ENCODE peak calls at places on chromosomes 5 and 9, in seven cellular contexts. O is mesendoderm, S is HepG2, B is HL-60, K is A549, J is tibial nerve, Z is prostate gland. E is an unnamed sample.

GRCh38 chr5:81779125-81779934 is 28.4 kb upstream of the SSBP2 start:
- DNase-seq in O (no peak), S (no peak), B (no peak), K (no peak), J (peak; percentile 47), Z (peak; percentile 68), E (no peak)

GRCh38 chr5:139417214-139417613 is 13.3 kb upstream of the SPATA24 start:
- DNase-seq in O (no peak), S (no peak), B (no peak), K (no peak), J (no peak), Z (no peak), E (no peak)

GRCh38 chr9:125966959-125967711 is 220.0 kb downstream of the PBX3 start:
- DNase-seq in O (no peak), S (no peak), B (no peak), K (no peak), J (no peak), Z (no peak), E (no peak)

GRCh38 chr5:111530298-111530740 is 18.0 kb upstream of the STARD4 start:
- DNase-seq in O (peak; percentile 78), S (peak; percentile 15), B (peak; percentile 61), K (peak; percentile 43), J (no peak), Z (no peak), E (no peak)

GRCh38 chr9:1869843-1870242 is 145.3 kb upstream of the SMARCA2 start:
- DNase-seq in O (peak; percentile 79), S (peak; percentile 18), B (no peak), K (peak; percentile 6), J (no peak), Z (peak; percentile 8), E (no peak)

GRCh38 chr9:92631452-92632211 is 38.3 kb downstream of the IPPK start:
- DNase-seq in O (no peak), S (no peak), B (no peak), K (no peak), J (no peak), Z (no peak), E (no peak)

GRCh38 chr9:22446589-22446949 is at the start of gene DMRTA1:
- DNase-seq in O (peak; percentile 91), S (no peak), B (no peak), K (peak; percentile 80), J (peak; percentile 40), Z (peak; percentile 87), E (peak; percentile 83)

GRCh38 chr5:83368317-83368716 is 103.2 kb upstream of the VCAN start:
- DNase-seq in O (peak; percentile 3), S (no peak), B (peak; percentile 54), K (no peak), J (no peak), Z (no peak), E (no peak)

GRCh38 chr5:66864240-66864884 is 268.2 kb downstream of the MAST4 start:
- DNase-seq in O (peak; percentile 64), S (peak; percentile 15), B (no peak), K (peak; percentile 14), J (no peak), Z (no peak), E (peak; percentile 9)

GRCh38 chr9:10875752-10876151 is 262.9 kb upstream of the PTPRD start:
- DNase-seq in O (no peak), S (no peak), B (no peak), K (no peak), J (no peak), Z (no peak), E (no peak)

GRCh38 chr5:488744-489688 is 35.2 kb downstream of the SLC9A3 start:
- DNase-seq in O (no peak), S (no peak), B (no peak), K (no peak), J (no peak), Z (no peak), E (no peak)

GRCh38 chr5:138170299-138170698 is 8.1 kb downstream of the BRD8 start:
- DNase-seq in O (no peak), S (no peak), B (no peak), K (no peak), J (no peak), Z (no peak), E (no peak)

GRCh38 chr9:108836771-108837170 is 19.0 kb downstream of the ACTL7B start:
- DNase-seq in O (no peak), S (no peak), B (no peak), K (no peak), J (no peak), Z (no peak), E (no peak)

GRCh38 chr9:35798658-35799366 is 7.4 kb downstream of the NPR2 start:
- DNase-seq in O (peak; percentile 92), S (peak; percentile 25), B (no peak), K (no peak), J (no peak), Z (no peak), E (no peak)

GRCh38 chr9:127136880-127137639 is 14.6 kb upstream of the ANGPTL2 start:
- DNase-seq in O (no peak), S (no peak), B (no peak), K (no peak), J (no peak), Z (no peak), E (no peak)

GRCh38 chr9:69554945-69555344 is 117.2 kb downstream of the APBA1 start:
- DNase-seq in O (no peak), S (no peak), B (no peak), K (no peak), J (no peak), Z (no peak), E (no peak)

GRCh38 chr9:95023217-95024003 is 294.1 kb downstream of the FANCC start:
- DNase-seq in O (no peak), S (peak; percentile 95), B (no peak), K (peak; percentile 81), J (no peak), Z (no peak), E (no peak)

GRCh38 chr5:10434392-10434791 is 7.3 kb upstream of the ROPN1L start:
- DNase-seq in O (no peak), S (no peak), B (no peak), K (no peak), J (no peak), Z (no peak), E (no peak)

GRCh38 chr9:27279611-27280010 is 17.3 kb downstream of the EQTN start:
- DNase-seq in O (no peak), S (no peak), B (no peak), K (no peak), J (no peak), Z (no peak), E (no peak)

E was measured in NCI-H146.